ENCODE peak calls at places on chromosomes 4 and X, in six cellular contexts. One of them, this sample, is unnamed.

GRCh38 chr4:176939445-176939844 is 146.7 kb upstream of the VEGFC start:
- DNase-seq in hepatic stellate cell: peak; percentile 29
- DNase-seq in amygdala: no peak
- DNase-seq in stimulated activated CD8-positive, alpha-beta memory T cell treated with anti-CD3 and anti-CD28 coated beads, Interleukin-4, amount 100 ng/mL, for 24 hours: no peak
- DNase-seq in stimulated activated CD4-positive, alpha-beta T cell treated with anti-CD3 and anti-CD28 coated beads, Interleukin-15, amount 100 ng/mL, for 1 hour: no peak
- DNase-seq in foreskin fibroblast: no peak
- DNase-seq in this sample: no peak

GRCh38 chr4:188295899-188296298 is 156.7 kb downstream of the TRIML1 start:
- DNase-seq in hepatic stellate cell: no peak
- DNase-seq in amygdala: no peak
- DNase-seq in stimulated activated CD8-positive, alpha-beta memory T cell treated with anti-CD3 and anti-CD28 coated beads, Interleukin-4, amount 100 ng/mL, for 24 hours: no peak
- DNase-seq in stimulated activated CD4-positive, alpha-beta T cell treated with anti-CD3 and anti-CD28 coated beads, Interleukin-15, amount 100 ng/mL, for 1 hour: no peak
- DNase-seq in foreskin fibroblast: no peak
- DNase-seq in this sample: peak; percentile 27

GRCh38 chrX:70168238-70169188 is 8.8 kb upstream of the DGAT2L6 start:
- DNase-seq in hepatic stellate cell: peak; percentile 60
- DNase-seq in amygdala: no peak
- DNase-seq in stimulated activated CD8-positive, alpha-beta memory T cell treated with anti-CD3 and anti-CD28 coated beads, Interleukin-4, amount 100 ng/mL, for 24 hours: no peak
- DNase-seq in stimulated activated CD4-positive, alpha-beta T cell treated with anti-CD3 and anti-CD28 coated beads, Interleukin-15, amount 100 ng/mL, for 1 hour: no peak
- DNase-seq in foreskin fibroblast: peak; percentile 61
- DNase-seq in this sample: peak; percentile 39

GRCh38 chr4:47642985-47643745 is 158.1 kb downstream of the ATP10D start:
- DNase-seq in hepatic stellate cell: no peak
- DNase-seq in amygdala: no peak
- DNase-seq in stimulated activated CD8-positive, alpha-beta memory T cell treated with anti-CD3 and anti-CD28 coated beads, Interleukin-4, amount 100 ng/mL, for 24 hours: no peak
- DNase-seq in stimulated activated CD4-positive, alpha-beta T cell treated with anti-CD3 and anti-CD28 coated beads, Interleukin-15, amount 100 ng/mL, for 1 hour: no peak
- DNase-seq in foreskin fibroblast: peak; percentile 77
- DNase-seq in this sample: no peak

GRCh38 chrX:71954458-71954857 is 43.8 kb downstream of the NHSL2 start:
- DNase-seq in hepatic stellate cell: no peak
- DNase-seq in amygdala: no peak
- DNase-seq in stimulated activated CD8-positive, alpha-beta memory T cell treated with anti-CD3 and anti-CD28 coated beads, Interleukin-4, amount 100 ng/mL, for 24 hours: no peak
- DNase-seq in stimulated activated CD4-positive, alpha-beta T cell treated with anti-CD3 and anti-CD28 coated beads, Interleukin-15, amount 100 ng/mL, for 1 hour: no peak
- DNase-seq in foreskin fibroblast: no peak
- DNase-seq in this sample: no peak

GRCh38 chrX:21972721-21973120 is 32.2 kb downstream of the SMS start:
- DNase-seq in hepatic stellate cell: no peak
- DNase-seq in amygdala: no peak
- DNase-seq in stimulated activated CD8-positive, alpha-beta memory T cell treated with anti-CD3 and anti-CD28 coated beads, Interleukin-4, amount 100 ng/mL, for 24 hours: no peak
- DNase-seq in stimulated activated CD4-positive, alpha-beta T cell treated with anti-CD3 and anti-CD28 coated beads, Interleukin-15, amount 100 ng/mL, for 1 hour: peak; percentile 1
- DNase-seq in foreskin fibroblast: no peak
- DNase-seq in this sample: no peak

GRCh38 chrX:18793601-18794089 is 86.2 kb downstream of the PPEF1 start:
- DNase-seq in hepatic stellate cell: no peak
- DNase-seq in amygdala: no peak
- DNase-seq in stimulated activated CD8-positive, alpha-beta memory T cell treated with anti-CD3 and anti-CD28 coated beads, Interleukin-4, amount 100 ng/mL, for 24 hours: no peak
- DNase-seq in stimulated activated CD4-positive, alpha-beta T cell treated with anti-CD3 and anti-CD28 coated beads, Interleukin-15, amount 100 ng/mL, for 1 hour: no peak
- DNase-seq in foreskin fibroblast: no peak
- DNase-seq in this sample: peak; percentile 17

GRCh38 chrX:10106801-10107200 is 50.0 kb upstream of the CLCN4 start:
- DNase-seq in hepatic stellate cell: no peak
- DNase-seq in amygdala: no peak
- DNase-seq in stimulated activated CD8-positive, alpha-beta memory T cell treated with anti-CD3 and anti-CD28 coated beads, Interleukin-4, amount 100 ng/mL, for 24 hours: no peak
- DNase-seq in stimulated activated CD4-positive, alpha-beta T cell treated with anti-CD3 and anti-CD28 coated beads, Interleukin-15, amount 100 ng/mL, for 1 hour: peak; percentile 10
- DNase-seq in foreskin fibroblast: no peak
- DNase-seq in this sample: no peak

GRCh38 chr4:138981930-138982390 is 33.6 kb upstream of the NOCT start:
- DNase-seq in hepatic stellate cell: peak; percentile 42
- DNase-seq in amygdala: no peak
- DNase-seq in stimulated activated CD8-positive, alpha-beta memory T cell treated with anti-CD3 and anti-CD28 coated beads, Interleukin-4, amount 100 ng/mL, for 24 hours: no peak
- DNase-seq in stimulated activated CD4-positive, alpha-beta T cell treated with anti-CD3 and anti-CD28 coated beads, Interleukin-15, amount 100 ng/mL, for 1 hour: no peak
- DNase-seq in foreskin fibroblast: peak; percentile 74
- DNase-seq in this sample: peak; percentile 26

GRCh38 chr4:94551616-94552564 is 100.1 kb downstream of the PDLIM5 start:
- DNase-seq in hepatic stellate cell: no peak
- DNase-seq in amygdala: no peak
- DNase-seq in stimulated activated CD8-positive, alpha-beta memory T cell treated with anti-CD3 and anti-CD28 coated beads, Interleukin-4, amount 100 ng/mL, for 24 hours: no peak
- DNase-seq in stimulated activated CD4-positive, alpha-beta T cell treated with anti-CD3 and anti-CD28 coated beads, Interleukin-15, amount 100 ng/mL, for 1 hour: no peak
- DNase-seq in foreskin fibroblast: no peak
- DNase-seq in this sample: no peak

GRCh38 chrX:145821291-145821897 is 3.8 kb downstream of the SLITRK2 start:
- DNase-seq in hepatic stellate cell: no peak
- DNase-seq in amygdala: peak; percentile 36
- DNase-seq in stimulated activated CD8-positive, alpha-beta memory T cell treated with anti-CD3 and anti-CD28 coated beads, Interleukin-4, amount 100 ng/mL, for 24 hours: no peak
- DNase-seq in stimulated activated CD4-positive, alpha-beta T cell treated with anti-CD3 and anti-CD28 coated beads, Interleukin-15, amount 100 ng/mL, for 1 hour: no peak
- DNase-seq in foreskin fibroblast: no peak
- DNase-seq in this sample: no peak

GRCh38 chr4:101232074-101232776 is 115.1 kb downstream of the PPP3CA start:
- DNase-seq in hepatic stellate cell: peak; percentile 6
- DNase-seq in amygdala: no peak
- DNase-seq in stimulated activated CD8-positive, alpha-beta memory T cell treated with anti-CD3 and anti-CD28 coated beads, Interleukin-4, amount 100 ng/mL, for 24 hours: no peak
- DNase-seq in stimulated activated CD4-positive, alpha-beta T cell treated with anti-CD3 and anti-CD28 coated beads, Interleukin-15, amount 100 ng/mL, for 1 hour: no peak
- DNase-seq in foreskin fibroblast: peak; percentile 61
- DNase-seq in this sample: peak; percentile 44

GRCh38 chr4:113145519-113146291 is 96.3 kb downstream of the ANK2 start:
- DNase-seq in hepatic stellate cell: no peak
- DNase-seq in amygdala: no peak
- DNase-seq in stimulated activated CD8-positive, alpha-beta memory T cell treated with anti-CD3 and anti-CD28 coated beads, Interleukin-4, amount 100 ng/mL, for 24 hours: no peak
- DNase-seq in stimulated activated CD4-positive, alpha-beta T cell treated with anti-CD3 and anti-CD28 coated beads, Interleukin-15, amount 100 ng/mL, for 1 hour: no peak
- DNase-seq in foreskin fibroblast: no peak
- DNase-seq in this sample: no peak

GRCh38 chrX:41621236-41621651 is 67.5 kb upstream of the GPR34 start:
- DNase-seq in hepatic stellate cell: peak; percentile 16
- DNase-seq in amygdala: no peak
- DNase-seq in stimulated activated CD8-positive, alpha-beta memory T cell treated with anti-CD3 and anti-CD28 coated beads, Interleukin-4, amount 100 ng/mL, for 24 hours: no peak
- DNase-seq in stimulated activated CD4-positive, alpha-beta T cell treated with anti-CD3 and anti-CD28 coated beads, Interleukin-15, amount 100 ng/mL, for 1 hour: no peak
- DNase-seq in foreskin fibroblast: no peak
- DNase-seq in this sample: no peak

GRCh38 chr4:22988526-22988925 is 295.8 kb downstream of the GBA3 start:
- DNase-seq in hepatic stellate cell: no peak
- DNase-seq in amygdala: no peak
- DNase-seq in stimulated activated CD8-positive, alpha-beta memory T cell treated with anti-CD3 and anti-CD28 coated beads, Interleukin-4, amount 100 ng/mL, for 24 hours: no peak
- DNase-seq in stimulated activated CD4-positive, alpha-beta T cell treated with anti-CD3 and anti-CD28 coated beads, Interleukin-15, amount 100 ng/mL, for 1 hour: no peak
- DNase-seq in foreskin fibroblast: no peak
- DNase-seq in this sample: no peak

GRCh38 chrX:12701625-12702024 is 89.6 kb upstream of the PRPS2 start:
- DNase-seq in hepatic stellate cell: peak; percentile 23
- DNase-seq in amygdala: peak; percentile 0
- DNase-seq in stimulated activated CD8-positive, alpha-beta memory T cell treated with anti-CD3 and anti-CD28 coated beads, Interleukin-4, amount 100 ng/mL, for 24 hours: peak; percentile 0
- DNase-seq in stimulated activated CD4-positive, alpha-beta T cell treated with anti-CD3 and anti-CD28 coated beads, Interleukin-15, amount 100 ng/mL, for 1 hour: no peak
- DNase-seq in foreskin fibroblast: peak; percentile 25
- DNase-seq in this sample: peak; percentile 48

GRCh38 chr4:40750461-40751258 is 905 bp downstream of the NSUN7 start:
- DNase-seq in hepatic stellate cell: no peak
- DNase-seq in amygdala: no peak
- DNase-seq in stimulated activated CD8-positive, alpha-beta memory T cell treated with anti-CD3 and anti-CD28 coated beads, Interleukin-4, amount 100 ng/mL, for 24 hours: no peak
- DNase-seq in stimulated activated CD4-positive, alpha-beta T cell treated with anti-CD3 and anti-CD28 coated beads, Interleukin-15, amount 100 ng/mL, for 1 hour: no peak
- DNase-seq in foreskin fibroblast: no peak
- DNase-seq in this sample: no peak

GRCh38 chr4:145815626-145816025 is 123.0 kb downstream of the ZNF827 start:
- DNase-seq in hepatic stellate cell: peak; percentile 7
- DNase-seq in amygdala: no peak
- DNase-seq in stimulated activated CD8-positive, alpha-beta memory T cell treated with anti-CD3 and anti-CD28 coated beads, Interleukin-4, amount 100 ng/mL, for 24 hours: no peak
- DNase-seq in stimulated activated CD4-positive, alpha-beta T cell treated with anti-CD3 and anti-CD28 coated beads, Interleukin-15, amount 100 ng/mL, for 1 hour: no peak
- DNase-seq in foreskin fibroblast: peak; percentile 45
- DNase-seq in this sample: no peak

GRCh38 chr4:56979674-56980073 is 978 bp downstream of the POLR2B start:
- DNase-seq in hepatic stellate cell: no peak
- DNase-seq in amygdala: no peak
- DNase-seq in stimulated activated CD8-positive, alpha-beta memory T cell treated with anti-CD3 and anti-CD28 coated beads, Interleukin-4, amount 100 ng/mL, for 24 hours: peak; percentile 38
- DNase-seq in stimulated activated CD4-positive, alpha-beta T cell treated with anti-CD3 and anti-CD28 coated beads, Interleukin-15, amount 100 ng/mL, for 1 hour: no peak
- DNase-seq in foreskin fibroblast: no peak
- DNase-seq in this sample: no peak

GRCh38 chrX:16695079-16695676 is 17.3 kb downstream of the CTPS2 start:
- DNase-seq in hepatic stellate cell: peak; percentile 45
- DNase-seq in amygdala: peak; percentile 0
- DNase-seq in stimulated activated CD8-positive, alpha-beta memory T cell treated with anti-CD3 and anti-CD28 coated beads, Interleukin-4, amount 100 ng/mL, for 24 hours: peak; percentile 59
- DNase-seq in stimulated activated CD4-positive, alpha-beta T cell treated with anti-CD3 and anti-CD28 coated beads, Interleukin-15, amount 100 ng/mL, for 1 hour: peak; percentile 9
- DNase-seq in foreskin fibroblast: peak; percentile 23
- DNase-seq in this sample: peak; percentile 30

GRCh38 chr4:146952896-146953295 is 7.2 kb upstream of the TTC29 start:
- DNase-seq in hepatic stellate cell: no peak
- DNase-seq in amygdala: no peak
- DNase-seq in stimulated activated CD8-positive, alpha-beta memory T cell treated with anti-CD3 and anti-CD28 coated beads, Interleukin-4, amount 100 ng/mL, for 24 hours: no peak
- DNase-seq in stimulated activated CD4-positive, alpha-beta T cell treated with anti-CD3 and anti-CD28 coated beads, Interleukin-15, amount 100 ng/mL, for 1 hour: no peak
- DNase-seq in foreskin fibroblast: no peak
- DNase-seq in this sample: no peak

GRCh38 chr4:77084019-77084604 is 8.3 kb upstream of the CCNI start:
- DNase-seq in hepatic stellate cell: no peak
- DNase-seq in amygdala: no peak
- DNase-seq in stimulated activated CD8-positive, alpha-beta memory T cell treated with anti-CD3 and anti-CD28 coated beads, Interleukin-4, amount 100 ng/mL, for 24 hours: no peak
- DNase-seq in stimulated activated CD4-positive, alpha-beta T cell treated with anti-CD3 and anti-CD28 coated beads, Interleukin-15, amount 100 ng/mL, for 1 hour: no peak
- DNase-seq in foreskin fibroblast: no peak
- DNase-seq in this sample: no peak

GRCh38 chr4:212438-213174 is 88.3 kb downstream of the ZNF718 start:
- DNase-seq in hepatic stellate cell: peak; percentile 96
- DNase-seq in amygdala: peak; percentile 26
- DNase-seq in stimulated activated CD8-positive, alpha-beta memory T cell treated with anti-CD3 and anti-CD28 coated beads, Interleukin-4, amount 100 ng/mL, for 24 hours: no peak
- DNase-seq in stimulated activated CD4-positive, alpha-beta T cell treated with anti-CD3 and anti-CD28 coated beads, Interleukin-15, amount 100 ng/mL, for 1 hour: no peak
- DNase-seq in foreskin fibroblast: peak; percentile 81
- DNase-seq in this sample: peak; percentile 76

GRCh38 chr4:168864831-168865541 is 145.1 kb downstream of the CBR4 start:
- DNase-seq in hepatic stellate cell: no peak
- DNase-seq in amygdala: no peak
- DNase-seq in stimulated activated CD8-positive, alpha-beta memory T cell treated with anti-CD3 and anti-CD28 coated beads, Interleukin-4, amount 100 ng/mL, for 24 hours: no peak
- DNase-seq in stimulated activated CD4-positive, alpha-beta T cell treated with anti-CD3 and anti-CD28 coated beads, Interleukin-15, amount 100 ng/mL, for 1 hour: no peak
- DNase-seq in foreskin fibroblast: peak; percentile 55
- DNase-seq in this sample: no peak

GRCh38 chr4:2944882-2945526 is 18.2 kb downstream of the NOP14 start:
- DNase-seq in hepatic stellate cell: no peak
- DNase-seq in amygdala: no peak
- DNase-seq in stimulated activated CD8-positive, alpha-beta memory T cell treated with anti-CD3 and anti-CD28 coated beads, Interleukin-4, amount 100 ng/mL, for 24 hours: no peak
- DNase-seq in stimulated activated CD4-positive, alpha-beta T cell treated with anti-CD3 and anti-CD28 coated beads, Interleukin-15, amount 100 ng/mL, for 1 hour: no peak
- DNase-seq in foreskin fibroblast: no peak
- DNase-seq in this sample: no peak

GRCh38 chr4:161203865-161204264 is 959.9 kb downstream of the FSTL5 start:
- DNase-seq in hepatic stellate cell: no peak
- DNase-seq in amygdala: no peak
- DNase-seq in stimulated activated CD8-positive, alpha-beta memory T cell treated with anti-CD3 and anti-CD28 coated beads, Interleukin-4, amount 100 ng/mL, for 24 hours: no peak
- DNase-seq in stimulated activated CD4-positive, alpha-beta T cell treated with anti-CD3 and anti-CD28 coated beads, Interleukin-15, amount 100 ng/mL, for 1 hour: no peak
- DNase-seq in foreskin fibroblast: no peak
- DNase-seq in this sample: no peak

GRCh38 chrX:1305411-1305810 is 31.2 kb upstream of the IL3RA start:
- DNase-seq in hepatic stellate cell: no peak
- DNase-seq in amygdala: no peak
- DNase-seq in stimulated activated CD8-positive, alpha-beta memory T cell treated with anti-CD3 and anti-CD28 coated beads, Interleukin-4, amount 100 ng/mL, for 24 hours: no peak
- DNase-seq in stimulated activated CD4-positive, alpha-beta T cell treated with anti-CD3 and anti-CD28 coated beads, Interleukin-15, amount 100 ng/mL, for 1 hour: no peak
- DNase-seq in foreskin fibroblast: no peak
- DNase-seq in this sample: no peak

GRCh38 chrX:23662853-23663252 is 4.4 kb upstream of the PRDX4 start:
- DNase-seq in hepatic stellate cell: no peak
- DNase-seq in amygdala: no peak
- DNase-seq in stimulated activated CD8-positive, alpha-beta memory T cell treated with anti-CD3 and anti-CD28 coated beads, Interleukin-4, amount 100 ng/mL, for 24 hours: no peak
- DNase-seq in stimulated activated CD4-positive, alpha-beta T cell treated with anti-CD3 and anti-CD28 coated beads, Interleukin-15, amount 100 ng/mL, for 1 hour: no peak
- DNase-seq in foreskin fibroblast: peak; percentile 37
- DNase-seq in this sample: no peak

GRCh38 chrX:40420899-40421729 is 159.7 kb upstream of the ATP6AP2 start:
- DNase-seq in hepatic stellate cell: no peak
- DNase-seq in amygdala: peak; percentile 19
- DNase-seq in stimulated activated CD8-positive, alpha-beta memory T cell treated with anti-CD3 and anti-CD28 coated beads, Interleukin-4, amount 100 ng/mL, for 24 hours: no peak
- DNase-seq in stimulated activated CD4-positive, alpha-beta T cell treated with anti-CD3 and anti-CD28 coated beads, Interleukin-15, amount 100 ng/mL, for 1 hour: no peak
- DNase-seq in foreskin fibroblast: no peak
- DNase-seq in this sample: no peak

GRCh38 chr4:86961605-86962295 is 26.9 kb downstream of the AFF1 start:
- DNase-seq in hepatic stellate cell: peak; percentile 34
- DNase-seq in amygdala: no peak
- DNase-seq in stimulated activated CD8-positive, alpha-beta memory T cell treated with anti-CD3 and anti-CD28 coated beads, Interleukin-4, amount 100 ng/mL, for 24 hours: no peak
- DNase-seq in stimulated activated CD4-positive, alpha-beta T cell treated with anti-CD3 and anti-CD28 coated beads, Interleukin-15, amount 100 ng/mL, for 1 hour: no peak
- DNase-seq in foreskin fibroblast: peak; percentile 45
- DNase-seq in this sample: no peak

GRCh38 chrX:19272452-19272851 is 71.3 kb upstream of the PDHA1 start:
- DNase-seq in hepatic stellate cell: no peak
- DNase-seq in amygdala: no peak
- DNase-seq in stimulated activated CD8-positive, alpha-beta memory T cell treated with anti-CD3 and anti-CD28 coated beads, Interleukin-4, amount 100 ng/mL, for 24 hours: no peak
- DNase-seq in stimulated activated CD4-positive, alpha-beta T cell treated with anti-CD3 and anti-CD28 coated beads, Interleukin-15, amount 100 ng/mL, for 1 hour: no peak
- DNase-seq in foreskin fibroblast: no peak
- DNase-seq in this sample: no peak

GRCh38 chr4:110197421-110198398 is 705 bp downstream of the ELOVL6 start:
- DNase-seq in hepatic stellate cell: peak; percentile 41
- DNase-seq in amygdala: peak; percentile 53
- DNase-seq in stimulated activated CD8-positive, alpha-beta memory T cell treated with anti-CD3 and anti-CD28 coated beads, Interleukin-4, amount 100 ng/mL, for 24 hours: peak; percentile 30
- DNase-seq in stimulated activated CD4-positive, alpha-beta T cell treated with anti-CD3 and anti-CD28 coated beads, Interleukin-15, amount 100 ng/mL, for 1 hour: no peak
- DNase-seq in foreskin fibroblast: no peak
- DNase-seq in this sample: peak; percentile 27

GRCh38 chrX:150478496-150479492 is 89.6 kb upstream of the MTM1 start:
- DNase-seq in hepatic stellate cell: no peak
- DNase-seq in amygdala: no peak
- DNase-seq in stimulated activated CD8-positive, alpha-beta memory T cell treated with anti-CD3 and anti-CD28 coated beads, Interleukin-4, amount 100 ng/mL, for 24 hours: no peak
- DNase-seq in stimulated activated CD4-positive, alpha-beta T cell treated with anti-CD3 and anti-CD28 coated beads, Interleukin-15, amount 100 ng/mL, for 1 hour: no peak
- DNase-seq in foreskin fibroblast: no peak
- DNase-seq in this sample: no peak

GRCh38 chr4:137576437-137576836 is 44.1 kb upstream of the PCDH18 start:
- DNase-seq in hepatic stellate cell: no peak
- DNase-seq in amygdala: no peak
- DNase-seq in stimulated activated CD8-positive, alpha-beta memory T cell treated with anti-CD3 and anti-CD28 coated beads, Interleukin-4, amount 100 ng/mL, for 24 hours: no peak
- DNase-seq in stimulated activated CD4-positive, alpha-beta T cell treated with anti-CD3 and anti-CD28 coated beads, Interleukin-15, amount 100 ng/mL, for 1 hour: no peak
- DNase-seq in foreskin fibroblast: peak; percentile 19
- DNase-seq in this sample: no peak